ENCODE peak calls at places on chromosomes 1 and 21, in five cellular contexts. R, A, S, D and X are unnamed samples. For H3K4me1, the result is how much of the 10 kb centered on the place peaks cover.

GRCh38 chr1:206513312-206514111 is 6.2 kb downstream of the RASSF5 start:
- DNase-seq in R (peak), A (peak), S (peak), D (peak), X (peak)

GRCh38 chr21:37365657-37366487 is 701 bp upstream of the DYRK1A start:
- DNase-seq in R (peak), A (peak), S (peak), D (peak), X (peak)

GRCh38 chr1:212368073-212368484 is 46.6 kb downstream of the PACC1 start:
- DNase-seq in R (no peak), A (peak), S (no peak), D (peak), X (no peak)

GRCh38 chr1:204647114-204647804 is 38.3 kb downstream of the LRRN2 start:
- DNase-seq in R (no peak), A (peak), S (no peak), D (peak), X (peak)

GRCh38 chr1:151000408-151000807 is 6.3 kb downstream of the MINDY1 start:
- DNase-seq in R (no peak), A (no peak), S (no peak), D (no peak), X (no peak)

GRCh38 chr1:84853743-84854721 is 39.0 kb downstream of the LPAR3 start:
- DNase-seq in R (no peak), A (peak), S (no peak), D (no peak), X (no peak)

GRCh38 chr1:67013573-67013972 is 40.4 kb downstream of the SLC35D1 start:
- DNase-seq in R (no peak), A (no peak), S (no peak), D (no peak), X (no peak)

GRCh38 chr1:101365881-101366280 is 129.1 kb downstream of the S1PR1 start:
- DNase-seq in R (no peak), A (no peak), S (no peak), D (no peak), X (no peak)

GRCh38 chr1:18793164-18793563 is 66.3 kb downstream of the TAS1R2 start:
- DNase-seq in R (no peak), A (no peak), S (no peak), D (no peak), X (no peak)

GRCh38 chr1:223803211-223803610 is 42.5 kb downstream of the TP53BP2 start:
- DNase-seq in R (no peak), A (no peak), S (no peak), D (no peak), X (no peak)

GRCh38 chr1:229694053-229694693 is 68.1 kb downstream of the URB2 start:
- DNase-seq in R (peak), A (peak), S (peak), D (peak), X (peak)

GRCh38 chr1:66999640-67000400 is 54.1 kb downstream of the SLC35D1 start:
- DNase-seq in R (no peak), A (no peak), S (no peak), D (no peak), X (no peak)

GRCh38 chr1:24968941-24969585 is 39.0 kb upstream of the RUNX3 start:
- DNase-seq in R (peak), A (no peak), S (no peak), D (no peak), X (no peak)

GRCh38 chr1:225848044-225848955 is 33.9 kb downstream of the TMEM63A start:
- DNase-seq in R (no peak), A (no peak), S (no peak), D (peak), X (no peak)

GRCh38 chr1:81470250-81470649 is 330.5 kb upstream of the ADGRL2 start:
- DNase-seq in R (no peak), A (no peak), S (no peak), D (no peak), X (no peak)

GRCh38 chr1:236395780-236396664 is 1.9 kb downstream of the EDARADD start:
- DNase-seq in R (no peak), A (no peak), S (no peak), D (no peak), X (no peak)

GRCh38 chr1:200310824-200311223 is 99.0 kb downstream of the ZNF281 start:
- DNase-seq in R (no peak), A (no peak), S (no peak), D (no peak), X (no peak)

GRCh38 chr21:30408782-30409494 is 13.1 kb downstream of the KRTAP13-1 start:
- DNase-seq in R (peak), A (peak), S (no peak), D (peak), X (no peak)

GRCh38 chr1:196143602-196144342 is 464.5 kb downstream of the KCNT2 start:
- DNase-seq in R (no peak), A (no peak), S (no peak), D (no peak), X (no peak)

GRCh38 chr1:226656201-226656600 is 82.9 kb downstream of the ITPKB start:
- DNase-seq in R (peak), A (no peak), S (no peak), D (no peak), X (no peak)

GRCh38 chr1:232868793-232869491 is 63.7 kb downstream of the MAP10 start:
- DNase-seq in R (no peak), A (peak), S (no peak), D (no peak), X (peak)

GRCh38 chr21:45846373-45847160 is 135.0 kb upstream of the COL6A1 start:
- DNase-seq in R (no peak), A (peak), S (no peak), D (peak), X (no peak)

GRCh38 chr1:206106328-206107167 is 10.6 kb downstream of the AVPR1B start:
- DNase-seq in R (peak), A (peak), S (peak), D (peak), X (peak)

GRCh38 chr1:198788561-198789064 is 149.8 kb downstream of the PTPRC start:
- DNase-seq in R (no peak), A (peak), S (no peak), D (no peak), X (no peak)

GRCh38 chr1:49526672-49527071 is 497.1 kb downstream of the AGBL4 start:
- DNase-seq in R (no peak), A (no peak), S (no peak), D (no peak), X (no peak)

GRCh38 chr1:87600848-87601247 is 272.2 kb downstream of the LMO4 start:
- DNase-seq in R (no peak), A (no peak), S (no peak), D (no peak), X (no peak)

GRCh38 chr1:1203561-1204424 is 2.6 kb downstream of the TNFRSF18 start:
- DNase-seq in R (peak), A (no peak), S (no peak), D (no peak), X (no peak)

GRCh38 chr1:2525524-2525895 is 886 bp downstream of the PANK4 start:
- DNase-seq in R (no peak), A (no peak), S (no peak), D (no peak), X (no peak)
- H3K4me1 ChIP-seq in R (half or more), A (under half), S (under half), D (half or more), X (under half)

GRCh38 chr1:209094384-209094783 is 489.1 kb upstream of the CAMK1G start:
- DNase-seq in R (no peak), A (no peak), S (no peak), D (no peak), X (no peak)
- TF ChIP-seq CTCF in R (no peak), A (no peak), S (no peak), D (no peak), X (no peak)

GRCh38 chr1:234528073-234528865 is 49.3 kb upstream of the TARBP1 start:
- DNase-seq in R (no peak), A (no peak), S (no peak), D (peak), X (no peak)
- H3K4me1 ChIP-seq in R (half or more), A (under half), S (under half), D (half or more), X (under half)

GRCh38 chr1:185696419-185697150 is 37.6 kb upstream of the HMCN1 start:
- DNase-seq in R (no peak), A (no peak), S (no peak), D (no peak), X (no peak)

GRCh38 chr1:185694081-185694480 is 40.1 kb upstream of the HMCN1 start:
- DNase-seq in R (no peak), A (peak), S (no peak), D (peak), X (no peak)

GRCh38 chr1:185690527-185690926 is 43.7 kb upstream of the HMCN1 start:
- DNase-seq in R (no peak), A (no peak), S (no peak), D (no peak), X (no peak)

GRCh38 chr1:185695299-185695698 is 38.9 kb upstream of the HMCN1 start:
- DNase-seq in R (no peak), A (no peak), S (no peak), D (no peak), X (no peak)

GRCh38 chr1:185693654-185694053 is 40.5 kb upstream of the HMCN1 start:
- DNase-seq in R (no peak), A (no peak), S (no peak), D (no peak), X (no peak)
- TF ChIP-seq CTCF in R (no peak), A (no peak), S (no peak), D (no peak), X (no peak)

GRCh38 chr1:95117207-95118018 is at the start of gene TLCD4:
- DNase-seq in R (peak), A (peak), S (peak), D (peak), X (peak)
- H3K4me1 ChIP-seq in R (under half), A (under half), S (under half), D (under half), X (under half)

GRCh38 chr1:231049121-231049979 is 9.3 kb upstream of the FAM89A start:
- DNase-seq in R (no peak), A (no peak), S (no peak), D (no peak), X (no peak)

GRCh38 chr1:231044588-231044987 is 4.5 kb upstream of the FAM89A start:
- DNase-seq in R (no peak), A (no peak), S (no peak), D (no peak), X (no peak)

GRCh38 chr1:231041705-231042261 is 1.7 kb upstream of the FAM89A start:
- DNase-seq in R (no peak), A (no peak), S (no peak), D (no peak), X (no peak)

GRCh38 chr1:231046730-231047395 is 6.8 kb upstream of the FAM89A start:
- DNase-seq in R (no peak), A (no peak), S (no peak), D (no peak), X (no peak)

DNA sequence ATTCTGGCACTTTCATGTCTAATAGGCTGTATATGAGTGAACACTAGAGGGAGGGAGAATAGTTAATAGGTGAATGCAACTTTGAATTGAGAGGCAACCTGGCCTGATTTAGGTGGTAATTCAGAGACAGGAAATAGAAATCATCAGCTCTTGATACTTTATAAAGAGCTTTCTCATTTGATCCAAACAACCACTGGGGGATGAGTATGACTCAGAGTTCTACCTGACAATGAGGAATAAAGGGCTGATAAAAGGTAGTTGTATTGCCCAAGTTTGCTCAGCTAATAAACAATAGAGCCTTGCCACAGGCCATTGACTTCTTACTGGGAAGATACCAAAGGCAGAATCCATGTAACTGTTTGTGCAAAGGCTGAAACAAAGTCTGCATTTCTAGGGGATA is 5.3 kb upstream of the FAM89A start:
- DNase-seq in R (no peak), A (no peak), S (no peak), D (no peak), X (no peak)
- TF ChIP-seq CTCF in R (no peak), A (no peak), S (no peak), D (no peak), X (no peak)